ENCODE peak calls at places on chromosomes 1 and 21, in five cellular contexts. One of them, this sample, is unnamed.

GRCh38 chr1:206467915-206468314 is 2.4 kb upstream of the IKBKE start:
- DNase-seq in activated T-helper 1 cell treated with Interleukin-2 at 50 U/mL for 16 hours: no peak
- DNase-seq in occipital lobe: no peak
- DNase-seq in fibroblast of the conjunctiva: no peak
- DNase-seq in activated gamma-delta T cell treated with anti-CD3 and anti-CD28 coated beads, Interleukin-2, amount 50 U/mL, for 16 hours: no peak
- DNase-seq in this sample: no peak

GRCh38 chr1:234599617-234600417 is 10.2 kb downstream of the IRF2BP2 start:
- DNase-seq in activated T-helper 1 cell treated with Interleukin-2 at 50 U/mL for 16 hours: peak
- DNase-seq in occipital lobe: peak
- DNase-seq in fibroblast of the conjunctiva: no peak
- DNase-seq in activated gamma-delta T cell treated with anti-CD3 and anti-CD28 coated beads, Interleukin-2, amount 50 U/mL, for 16 hours: peak
- DNase-seq in this sample: no peak

GRCh38 chr1:91609571-91609970 is 108.9 kb downstream of the CDC7 start:
- DNase-seq in activated T-helper 1 cell treated with Interleukin-2 at 50 U/mL for 16 hours: no peak
- DNase-seq in occipital lobe: no peak
- DNase-seq in fibroblast of the conjunctiva: no peak
- DNase-seq in activated gamma-delta T cell treated with anti-CD3 and anti-CD28 coated beads, Interleukin-2, amount 50 U/mL, for 16 hours: no peak
- DNase-seq in this sample: peak

GRCh38 chr1:85321237-85321964 is 45.0 kb upstream of the BCL10 start:
- DNase-seq in activated T-helper 1 cell treated with Interleukin-2 at 50 U/mL for 16 hours: no peak
- DNase-seq in occipital lobe: no peak
- DNase-seq in fibroblast of the conjunctiva: no peak
- DNase-seq in activated gamma-delta T cell treated with anti-CD3 and anti-CD28 coated beads, Interleukin-2, amount 50 U/mL, for 16 hours: no peak
- DNase-seq in this sample: no peak

GRCh38 chr1:2587860-2588571 is 1.4 kb downstream of the PRXL2B start:
- DNase-seq in activated T-helper 1 cell treated with Interleukin-2 at 50 U/mL for 16 hours: no peak
- DNase-seq in occipital lobe: no peak
- DNase-seq in fibroblast of the conjunctiva: no peak
- DNase-seq in activated gamma-delta T cell treated with anti-CD3 and anti-CD28 coated beads, Interleukin-2, amount 50 U/mL, for 16 hours: no peak
- DNase-seq in this sample: no peak

GRCh38 chr1:5586629-5587028 is 405.6 kb downstream of the NPHP4 start:
- DNase-seq in activated T-helper 1 cell treated with Interleukin-2 at 50 U/mL for 16 hours: no peak
- DNase-seq in occipital lobe: no peak
- DNase-seq in fibroblast of the conjunctiva: no peak
- DNase-seq in activated gamma-delta T cell treated with anti-CD3 and anti-CD28 coated beads, Interleukin-2, amount 50 U/mL, for 16 hours: no peak
- DNase-seq in this sample: no peak

GRCh38 chr1:232462200-232462599 is 167.7 kb downstream of the SIPA1L2 start:
- DNase-seq in activated T-helper 1 cell treated with Interleukin-2 at 50 U/mL for 16 hours: no peak
- DNase-seq in occipital lobe: no peak
- DNase-seq in fibroblast of the conjunctiva: no peak
- DNase-seq in activated gamma-delta T cell treated with anti-CD3 and anti-CD28 coated beads, Interleukin-2, amount 50 U/mL, for 16 hours: no peak
- DNase-seq in this sample: no peak

GRCh38 chr1:64112281-64112680 is 91.1 kb upstream of the UBE2U start:
- DNase-seq in activated T-helper 1 cell treated with Interleukin-2 at 50 U/mL for 16 hours: no peak
- DNase-seq in occipital lobe: no peak
- DNase-seq in fibroblast of the conjunctiva: no peak
- DNase-seq in activated gamma-delta T cell treated with anti-CD3 and anti-CD28 coated beads, Interleukin-2, amount 50 U/mL, for 16 hours: no peak
- DNase-seq in this sample: no peak

GRCh38 chr1:24905355-24905978 is 24.6 kb downstream of the RUNX3 start:
- DNase-seq in activated T-helper 1 cell treated with Interleukin-2 at 50 U/mL for 16 hours: no peak
- DNase-seq in occipital lobe: no peak
- DNase-seq in fibroblast of the conjunctiva: no peak
- DNase-seq in activated gamma-delta T cell treated with anti-CD3 and anti-CD28 coated beads, Interleukin-2, amount 50 U/mL, for 16 hours: no peak
- DNase-seq in this sample: no peak

GRCh38 chr1:79603862-79604261 is 597.3 kb upstream of the ADGRL4 start:
- DNase-seq in activated T-helper 1 cell treated with Interleukin-2 at 50 U/mL for 16 hours: no peak
- DNase-seq in occipital lobe: no peak
- DNase-seq in fibroblast of the conjunctiva: no peak
- DNase-seq in activated gamma-delta T cell treated with anti-CD3 and anti-CD28 coated beads, Interleukin-2, amount 50 U/mL, for 16 hours: no peak
- DNase-seq in this sample: peak

GRCh38 chr1:245411245-245411644 is 256.5 kb downstream of the KIF26B start:
- DNase-seq in activated T-helper 1 cell treated with Interleukin-2 at 50 U/mL for 16 hours: no peak
- DNase-seq in occipital lobe: no peak
- DNase-seq in fibroblast of the conjunctiva: no peak
- DNase-seq in activated gamma-delta T cell treated with anti-CD3 and anti-CD28 coated beads, Interleukin-2, amount 50 U/mL, for 16 hours: no peak
- DNase-seq in this sample: peak

GRCh38 chr1:64975740-64976139 is 9.4 kb upstream of the JAK1 start:
- DNase-seq in activated T-helper 1 cell treated with Interleukin-2 at 50 U/mL for 16 hours: no peak
- DNase-seq in occipital lobe: no peak
- DNase-seq in fibroblast of the conjunctiva: no peak
- DNase-seq in activated gamma-delta T cell treated with anti-CD3 and anti-CD28 coated beads, Interleukin-2, amount 50 U/mL, for 16 hours: no peak
- DNase-seq in this sample: no peak

GRCh38 chr21:40054403-40054802 is 187.2 kb downstream of the PCP4 start:
- DNase-seq in activated T-helper 1 cell treated with Interleukin-2 at 50 U/mL for 16 hours: no peak
- DNase-seq in occipital lobe: no peak
- DNase-seq in fibroblast of the conjunctiva: no peak
- DNase-seq in activated gamma-delta T cell treated with anti-CD3 and anti-CD28 coated beads, Interleukin-2, amount 50 U/mL, for 16 hours: no peak
- DNase-seq in this sample: no peak

GRCh38 chr1:22805672-22806038 is 95.0 kb downstream of the EPHB2 start:
- DNase-seq in activated T-helper 1 cell treated with Interleukin-2 at 50 U/mL for 16 hours: no peak
- DNase-seq in occipital lobe: no peak
- DNase-seq in fibroblast of the conjunctiva: no peak
- DNase-seq in activated gamma-delta T cell treated with anti-CD3 and anti-CD28 coated beads, Interleukin-2, amount 50 U/mL, for 16 hours: no peak
- DNase-seq in this sample: no peak

GRCh38 chr1:38026592-38027200 is 14.2 kb downstream of the UTP11 start:
- DNase-seq in activated T-helper 1 cell treated with Interleukin-2 at 50 U/mL for 16 hours: no peak
- DNase-seq in occipital lobe: peak
- DNase-seq in fibroblast of the conjunctiva: peak
- DNase-seq in activated gamma-delta T cell treated with anti-CD3 and anti-CD28 coated beads, Interleukin-2, amount 50 U/mL, for 16 hours: no peak
- DNase-seq in this sample: no peak

GRCh38 chr1:162976628-162977027 is 92.5 kb upstream of the RGS4 start:
- DNase-seq in activated T-helper 1 cell treated with Interleukin-2 at 50 U/mL for 16 hours: no peak
- DNase-seq in occipital lobe: no peak
- DNase-seq in fibroblast of the conjunctiva: no peak
- DNase-seq in activated gamma-delta T cell treated with anti-CD3 and anti-CD28 coated beads, Interleukin-2, amount 50 U/mL, for 16 hours: no peak
- DNase-seq in this sample: no peak

GRCh38 chr21:44697811-44698734 is 1.1 kb downstream of the KRTAP10-12 start:
- DNase-seq in activated T-helper 1 cell treated with Interleukin-2 at 50 U/mL for 16 hours: no peak
- DNase-seq in occipital lobe: no peak
- DNase-seq in fibroblast of the conjunctiva: no peak
- DNase-seq in activated gamma-delta T cell treated with anti-CD3 and anti-CD28 coated beads, Interleukin-2, amount 50 U/mL, for 16 hours: no peak
- DNase-seq in this sample: no peak

GRCh38 chr1:77655431-77655974 is 27.0 kb downstream of the ZZZ3 start:
- DNase-seq in activated T-helper 1 cell treated with Interleukin-2 at 50 U/mL for 16 hours: no peak
- DNase-seq in occipital lobe: no peak
- DNase-seq in fibroblast of the conjunctiva: no peak
- DNase-seq in activated gamma-delta T cell treated with anti-CD3 and anti-CD28 coated beads, Interleukin-2, amount 50 U/mL, for 16 hours: no peak
- DNase-seq in this sample: no peak

GRCh38 chr1:235734335-235734734 is 84.8 kb upstream of the GNG4 start:
- DNase-seq in activated T-helper 1 cell treated with Interleukin-2 at 50 U/mL for 16 hours: no peak
- DNase-seq in occipital lobe: no peak
- DNase-seq in fibroblast of the conjunctiva: no peak
- DNase-seq in activated gamma-delta T cell treated with anti-CD3 and anti-CD28 coated beads, Interleukin-2, amount 50 U/mL, for 16 hours: no peak
- DNase-seq in this sample: no peak

GRCh38 chr1:218439541-218440295 is 94.6 kb downstream of the TGFB2 start:
- DNase-seq in activated T-helper 1 cell treated with Interleukin-2 at 50 U/mL for 16 hours: no peak
- DNase-seq in occipital lobe: no peak
- DNase-seq in fibroblast of the conjunctiva: no peak
- DNase-seq in activated gamma-delta T cell treated with anti-CD3 and anti-CD28 coated beads, Interleukin-2, amount 50 U/mL, for 16 hours: no peak
- DNase-seq in this sample: no peak

GRCh38 chr1:18927082-18927653 is 24.8 kb upstream of the ALDH4A1 start:
- DNase-seq in activated T-helper 1 cell treated with Interleukin-2 at 50 U/mL for 16 hours: peak
- DNase-seq in occipital lobe: no peak
- DNase-seq in fibroblast of the conjunctiva: no peak
- DNase-seq in activated gamma-delta T cell treated with anti-CD3 and anti-CD28 coated beads, Interleukin-2, amount 50 U/mL, for 16 hours: no peak
- DNase-seq in this sample: no peak

GRCh38 chr1:62688687-62689085 is 500 bp upstream of the DOCK7 start:
- DNase-seq in activated T-helper 1 cell treated with Interleukin-2 at 50 U/mL for 16 hours: no peak
- DNase-seq in occipital lobe: no peak
- DNase-seq in fibroblast of the conjunctiva: no peak
- DNase-seq in activated gamma-delta T cell treated with anti-CD3 and anti-CD28 coated beads, Interleukin-2, amount 50 U/mL, for 16 hours: no peak
- DNase-seq in this sample: no peak

GRCh38 chr21:32189688-32190483 is 89.0 kb downstream of the MIS18A start:
- DNase-seq in activated T-helper 1 cell treated with Interleukin-2 at 50 U/mL for 16 hours: no peak
- DNase-seq in occipital lobe: no peak
- DNase-seq in fibroblast of the conjunctiva: no peak
- DNase-seq in activated gamma-delta T cell treated with anti-CD3 and anti-CD28 coated beads, Interleukin-2, amount 50 U/mL, for 16 hours: no peak
- DNase-seq in this sample: no peak